ENCODE peak calls at places on chromosome 13, in eight cellular contexts. U is fibroblast of mammary gland, H is iris pigment epithelial cell, T is amniotic stem cell, E is DMS79 treated with DMSO at 0.1 percent for 48 hours, P is AG09309, A is tibial nerve, J is aorta. Y is an unnamed sample.

GRCh38 chr13:29563941-29564340 is 31.5 kb downstream of the SLC7A1 start:
- DNase-seq in U (no peak), H (no peak), T (no peak), E (no peak), P (no peak), A (no peak), J (no peak), Y (no peak)

GRCh38 chr13:36297600-36298338 is at the start of gene CCDC169:
- DNase-seq in U (peak), H (peak), T (peak), E (peak), P (no peak), A (peak), J (peak), Y (peak)

GRCh38 chr13:87661471-87661870 is 9.7 kb upstream of the SLITRK5 start:
- DNase-seq in U (peak), H (peak), T (no peak), E (no peak), P (no peak), A (no peak), J (no peak), Y (no peak)

GRCh38 chr13:113333076-113333475 is 30.9 kb downstream of the GRTP1 start:
- DNase-seq in U (no peak), H (no peak), T (no peak), E (no peak), P (no peak), A (no peak), J (peak), Y (no peak)

GRCh38 chr13:99601535-99601934 is 100.3 kb downstream of the TM9SF2 start:
- DNase-seq in U (no peak), H (no peak), T (no peak), E (no peak), P (no peak), A (no peak), J (no peak), Y (no peak)

GRCh38 chr13:76874466-76874865 is 11.7 kb downstream of the KCTD12 start:
- DNase-seq in U (no peak), H (no peak), T (no peak), E (no peak), P (no peak), A (no peak), J (no peak), Y (no peak)

GRCh38 chr13:26813626-26814348 is 53.2 kb upstream of the GPR12 start:
- DNase-seq in U (no peak), H (no peak), T (no peak), E (no peak), P (no peak), A (no peak), J (no peak), Y (no peak)

GRCh38 chr13:30224732-30225131 is 82.6 kb downstream of the KATNAL1 start:
- DNase-seq in U (peak), H (peak), T (no peak), E (no peak), P (peak), A (no peak), J (no peak), Y (no peak)

GRCh38 chr13:29859971-29860370 is 9.6 kb upstream of the UBL3 start:
- DNase-seq in U (peak), H (peak), T (peak), E (no peak), P (no peak), A (no peak), J (no peak), Y (no peak)

GRCh38 chr13:109645831-109646230 is 140.6 kb downstream of the IRS2 start:
- DNase-seq in U (no peak), H (peak), T (no peak), E (no peak), P (no peak), A (no peak), J (no peak), Y (no peak)

GRCh38 chr13:39816936-39817335 is 161.5 kb downstream of the COG6 start:
- DNase-seq in U (peak), H (peak), T (no peak), E (no peak), P (no peak), A (no peak), J (no peak), Y (no peak)

GRCh38 chr13:77781804-77782203 is 84.3 kb downstream of the SLAIN1 start:
- DNase-seq in U (no peak), H (no peak), T (no peak), E (no peak), P (no peak), A (no peak), J (no peak), Y (no peak)

GRCh38 chr13:38951525-38952313 is 38.9 kb downstream of the STOML3 start:
- DNase-seq in U (no peak), H (no peak), T (no peak), E (no peak), P (no peak), A (peak), J (no peak), Y (no peak)

GRCh38 chr13:37492741-37493514 is 105.6 kb downstream of the POSTN start:
- DNase-seq in U (peak), H (peak), T (peak), E (no peak), P (peak), A (no peak), J (no peak), Y (no peak)

GRCh38 chr13:105170438-105170837 is 1365.0 kb downstream of the EFNB2 start:
- DNase-seq in U (no peak), H (no peak), T (no peak), E (no peak), P (no peak), A (no peak), J (no peak), Y (no peak)

GRCh38 chr13:33316890-33317289 is 31.3 kb upstream of the STARD13 start:
- DNase-seq in U (no peak), H (no peak), T (no peak), E (no peak), P (no peak), A (no peak), J (no peak), Y (no peak)

GRCh38 chr13:83003185-83003584 is 879.1 kb downstream of the SLITRK1 start:
- DNase-seq in U (no peak), H (no peak), T (no peak), E (no peak), P (no peak), A (no peak), J (no peak), Y (no peak)

GRCh38 chr13:58587183-58587582 is 955.6 kb downstream of the PCDH17 start:
- DNase-seq in U (no peak), H (no peak), T (no peak), E (no peak), P (no peak), A (no peak), J (no peak), Y (no peak)

Y was measured in WTC11.